ENCODE peak calls at places on chromosomes 4 and X, in six cellular contexts. Y is A549, Z is IMR-90, U is K562, Q is H1, H is HepG2. K is an unnamed sample.

GRCh38 chrX:134144231-134144630 is 92.8 kb upstream of the CCDC160 start:
- DNase-seq in Y (peak), Z (peak), U (peak), Q (no peak), H (peak), K (peak)

GRCh38 chr4:184845367-184846011 is 19.7 kb upstream of the ACSL1 start:
- DNase-seq in Y (no peak), Z (peak), U (no peak), Q (no peak), H (peak), K (no peak)

GRCh38 chr4:14254252-14254651 is 626.7 kb upstream of the BOD1L1 start:
- DNase-seq in Y (peak), Z (peak), U (no peak), Q (no peak), H (no peak), K (no peak)

GRCh38 chrX:71178908-71179307 is 34.3 kb downstream of the NLGN3 start:
- DNase-seq in Y (peak), Z (peak), U (peak), Q (no peak), H (peak), K (peak)

GRCh38 chr4:186684220-186684619 is 39.4 kb downstream of the FAT1 start:
- DNase-seq in Y (no peak), Z (no peak), U (no peak), Q (no peak), H (no peak), K (no peak)

GRCh38 chrX:136310411-136310810 is 9.6 kb downstream of the ADGRG4 start:
- DNase-seq in Y (peak), Z (peak), U (peak), Q (peak), H (no peak), K (no peak)

GRCh38 chr4:66506985-66507384 is 836.7 kb upstream of the EPHA5 start:
- DNase-seq in Y (no peak), Z (no peak), U (no peak), Q (no peak), H (no peak), K (no peak)

GRCh38 chrX:72621619-72622485 is 49.2 kb upstream of the HDAC8 start:
- DNase-seq in Y (peak), Z (peak), U (no peak), Q (no peak), H (no peak), K (peak)

GRCh38 chr4:71545168-71545567 is 206.3 kb downstream of the SLC4A4 start:
- DNase-seq in Y (no peak), Z (peak), U (no peak), Q (no peak), H (no peak), K (no peak)

GRCh38 chr4:96194993-96195392 is 355.1 kb downstream of the PDHA2 start:
- DNase-seq in Y (no peak), Z (no peak), U (no peak), Q (no peak), H (no peak), K (no peak)

GRCh38 chr4:168484626-168485025 is 4.3 kb upstream of the DDX60L start:
- DNase-seq in Y (no peak), Z (peak), U (no peak), Q (no peak), H (no peak), K (no peak)

GRCh38 chr4:151750156-151750555 is 10.7 kb downstream of the GATB start:
- DNase-seq in Y (no peak), Z (no peak), U (no peak), Q (no peak), H (no peak), K (no peak)

GRCh38 chr4:25113915-25114904 is 46.0 kb downstream of the SEPSECS start:
- DNase-seq in Y (no peak), Z (peak), U (peak), Q (no peak), H (no peak), K (no peak)

GRCh38 chrX:111662314-111662713 is 18.7 kb upstream of the ALG13 start:
- DNase-seq in Y (no peak), Z (no peak), U (no peak), Q (no peak), H (no peak), K (no peak)

GRCh38 chrX:65407157-65407626 is 127.4 kb downstream of the LAS1L start:
- DNase-seq in Y (no peak), Z (no peak), U (no peak), Q (no peak), H (no peak), K (no peak)

GRCh38 chr4:134365852-134366251 is 164.3 kb upstream of the PABPC4L start:
- DNase-seq in Y (no peak), Z (peak), U (no peak), Q (no peak), H (no peak), K (no peak)

GRCh38 chrX:101617211-101618191 is at the start of gene ARMCX6:
- DNase-seq in Y (peak), Z (peak), U (peak), Q (no peak), H (peak), K (peak)

GRCh38 chrX:123236868-123237267 is 52.8 kb downstream of the GRIA3 start:
- DNase-seq in Y (no peak), Z (no peak), U (no peak), Q (no peak), H (no peak), K (no peak)

GRCh38 chr4:180741703-180742102 is 1501.5 kb upstream of the TENM3 start:
- DNase-seq in Y (no peak), Z (no peak), U (no peak), Q (no peak), H (no peak), K (no peak)

GRCh38 chr4:1960170-1960825 is 48.5 kb downstream of the NELFA start:
- DNase-seq in Y (no peak), Z (peak), U (no peak), Q (no peak), H (no peak), K (no peak)

GRCh38 chrX:112819813-112820212 is 20.8 kb downstream of the AMOT start:
- DNase-seq in Y (no peak), Z (no peak), U (no peak), Q (no peak), H (no peak), K (no peak)

GRCh38 chrX:916235-916609 is 285.6 kb downstream of the SHOX start:
- DNase-seq in Y (no peak), Z (no peak), U (no peak), Q (no peak), H (no peak), K (no peak)

GRCh38 chrX:15299945-15300851 is 15.2 kb downstream of the ASB11 start:
- DNase-seq in Y (peak), Z (peak), U (peak), Q (no peak), H (peak), K (no peak)

GRCh38 chrX:39409246-39409917 is 608.1 kb downstream of the MID1IP1 start:
- DNase-seq in Y (no peak), Z (peak), U (no peak), Q (no peak), H (no peak), K (no peak)

GRCh38 chrX:45172890-45173289 is 27.8 kb downstream of the DIPK2B start:
- DNase-seq in Y (peak), Z (peak), U (peak), Q (no peak), H (peak), K (peak)

GRCh38 chrX:153968754-153969124 is 2.9 kb downstream of the HCFC1 start:
- DNase-seq in Y (no peak), Z (no peak), U (peak), Q (no peak), H (no peak), K (no peak)

GRCh38 chr4:127406187-127406586 is 226.6 kb upstream of the INTU start:
- DNase-seq in Y (no peak), Z (no peak), U (no peak), Q (no peak), H (no peak), K (no peak)

GRCh38 chr4:127400736-127401346 is 231.9 kb upstream of the INTU start:
- DNase-seq in Y (peak), Z (peak), U (peak), Q (peak), H (peak), K (peak)

GRCh38 chr4:127403523-127404084 is 229.2 kb upstream of the INTU start:
- DNase-seq in Y (no peak), Z (no peak), U (no peak), Q (no peak), H (no peak), K (no peak)
- TF ChIP-seq CEBPB in Y (no peak), Z (no peak), U (no peak), Q (no peak), H (no peak), K (no peak)

GRCh38 chr4:182083681-182084410 is 159.4 kb upstream of the TENM3 start:
- DNase-seq in Y (no peak), Z (no peak), U (no peak), Q (no peak), H (no peak), K (no peak)

GRCh38 chr4:182082910-182083309 is 160.3 kb upstream of the TENM3 start:
- DNase-seq in Y (no peak), Z (no peak), U (no peak), Q (no peak), H (no peak), K (no peak)

GRCh38 chr4:182089326-182089725 is 153.9 kb upstream of the TENM3 start:
- DNase-seq in Y (no peak), Z (no peak), U (peak), Q (no peak), H (peak), K (peak)

GRCh38 chr4:182090186-182090585 is 153.0 kb upstream of the TENM3 start:
- DNase-seq in Y (no peak), Z (no peak), U (no peak), Q (no peak), H (no peak), K (no peak)

GRCh38 chr4:182085051-182085480 is 158.1 kb upstream of the TENM3 start:
- DNase-seq in Y (no peak), Z (no peak), U (no peak), Q (peak), H (no peak), K (no peak)
- TF ChIP-seq CEBPB in Y (no peak), Z (no peak), U (no peak), Q (no peak), H (no peak), K (no peak)

GRCh38 chrX:130079824-130080406 is 30.4 kb downstream of the ELF4 start:
- DNase-seq in Y (peak), Z (peak), U (peak), Q (no peak), H (peak), K (peak)
- TF ChIP-seq CEBPB in Y (no peak), Z (no peak), U (no peak), Q (no peak), H (no peak), K (no peak)

GRCh38 chr4:5824635-5825034 is 68.3 kb downstream of the CRMP1 start:
- DNase-seq in Y (peak), Z (peak), U (peak), Q (no peak), H (peak), K (peak)
- TF ChIP-seq CEBPB in Y (no peak), Z (no peak), U (no peak), Q (no peak), H (no peak), K (no peak)

DNA sequence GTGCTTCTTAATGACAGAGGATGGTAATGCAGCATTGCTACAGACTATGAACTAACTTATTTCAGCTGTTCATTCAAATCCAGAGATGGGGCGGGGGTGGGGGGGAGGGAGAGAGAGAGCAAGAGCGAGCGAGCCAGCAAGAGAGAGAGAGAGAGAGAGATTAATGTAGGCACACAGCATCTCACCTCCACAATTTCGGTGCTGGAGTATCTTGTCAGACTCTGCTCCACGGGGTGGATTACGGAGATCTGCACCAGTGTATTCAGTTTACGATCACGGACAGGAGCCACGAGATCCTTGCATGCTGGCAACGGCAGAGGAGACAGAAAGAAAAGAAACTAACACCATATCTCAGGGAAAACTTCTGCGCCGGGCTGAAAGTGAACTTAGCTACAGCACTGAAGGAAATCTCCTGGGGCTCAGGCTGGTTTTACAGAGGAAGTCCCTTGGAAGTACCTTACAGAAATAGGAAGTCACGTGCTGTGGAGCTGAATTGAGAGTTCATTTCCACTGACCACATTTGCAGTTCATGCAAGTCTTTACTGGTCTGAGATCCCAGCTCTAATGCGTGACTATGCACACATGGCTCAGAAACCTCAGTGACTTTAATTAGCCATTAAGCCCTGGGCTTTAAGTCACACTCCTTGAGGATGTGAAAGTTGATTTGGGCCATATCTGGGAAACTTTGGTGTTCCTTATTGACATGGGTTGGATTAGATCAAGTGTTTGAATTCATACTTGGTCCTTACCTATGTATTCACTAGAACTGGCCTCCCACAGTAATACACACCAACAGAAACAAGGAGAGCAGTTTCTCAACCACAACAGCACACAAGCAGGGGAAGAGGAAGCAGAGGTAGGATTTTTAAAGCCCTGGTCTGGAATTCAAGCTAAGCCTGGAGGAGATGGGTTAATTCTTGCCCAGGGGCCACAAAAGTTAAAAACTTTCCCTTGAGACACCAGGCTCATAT is 440.8 kb downstream of the INPP4B start:
- DNase-seq in Y (peak), Z (peak), U (no peak), Q (no peak), H (no peak), K (no peak)
- TF ChIP-seq CEBPB in Y (no peak), Z (peak), U (no peak), Q (no peak), H (no peak), K (no peak)

DNA sequence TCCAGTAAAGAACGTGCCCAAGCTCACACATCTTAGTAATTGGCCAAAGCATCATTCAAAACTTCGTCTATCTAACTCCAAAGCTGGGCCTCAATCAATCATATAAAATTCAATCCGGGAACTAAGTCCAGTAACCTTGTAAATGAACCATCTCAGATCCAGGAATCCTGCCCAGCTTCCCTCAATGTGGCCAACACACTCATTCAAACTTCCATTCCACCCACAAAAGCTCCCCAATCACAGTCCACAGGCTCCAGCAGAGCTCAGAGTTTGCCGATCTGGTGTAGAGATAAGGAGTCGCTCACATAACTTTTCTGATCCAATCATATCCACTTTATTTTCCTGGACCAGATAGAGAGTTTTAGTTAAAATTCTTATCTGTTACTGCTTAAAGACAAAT is 144.8 kb downstream of the SPATA18 start:
- DNase-seq in Y (no peak), Z (no peak), U (no peak), Q (no peak), H (no peak), K (no peak)
- TF ChIP-seq CEBPB in Y (no peak), Z (no peak), U (no peak), Q (no peak), H (no peak), K (no peak)